ENCODE peak calls at places on chromosomes 12 and 14, in six cellular contexts. T is cardiac fibroblast; N is astrocyte of the cerebellum; V is neural progenitor cell; P is CD8-positive, alpha-beta T cell; U is HepG2. L is an unnamed sample.

GRCh38 chr12:10113920-10114319 is 15.1 kb upstream of the CLEC1A start:
- DNase-seq in T (no peak), V (no peak), N (no peak), U (no peak), P (no peak), L (no peak)

GRCh38 chr12:104596876-104597833 is 140.4 kb downstream of the CHST11 start:
- DNase-seq in V (peak; percentile 20), N (no peak), U (no peak), T (no peak), P (no peak), L (no peak)

GRCh38 chr12:92080390-92081285 is 65.0 kb downstream of the BTG1 start:
- DNase-seq in T (peak; percentile 71), V (no peak), U (no peak), N (peak; percentile 45), P (no peak), L (no peak)

GRCh38 chr14:22598099-22598895 is at the start of gene ABHD4:
- DNase-seq in U (peak; percentile 79), P (peak; percentile 38), V (peak; percentile 90), T (peak; percentile 74), N (no peak), L (peak; percentile 72)

GRCh38 chr14:33686218-33686617 is 264.7 kb downstream of the EGLN3 start:
- DNase-seq in V (no peak), T (peak; percentile 27), P (no peak), N (no peak), U (no peak), L (no peak)

GRCh38 chr14:57976701-57977100 is 110.8 kb upstream of the SLC35F4 start:
- DNase-seq in U (no peak), N (no peak), V (no peak), T (no peak), P (no peak), L (no peak)

GRCh38 chr12:100141998-100142850 is 450 bp downstream of the BLTP3B start:
- DNase-seq in N (no peak), V (peak; percentile 85), U (peak; percentile 72), T (peak; percentile 20), P (peak; percentile 34), L (no peak)

GRCh38 chr12:46560078-46560477 is 187.5 kb upstream of the SLC38A2 start:
- DNase-seq in U (peak; percentile 15), N (no peak), V (no peak), P (no peak), T (no peak), L (no peak)

GRCh38 chr12:6773662-6774351 is 1.5 kb downstream of the LAG3 start:
- DNase-seq in U (no peak), P (no peak), N (no peak), T (no peak), V (peak; percentile 66), L (no peak)

GRCh38 chr12:25903603-25904245 is 54.8 kb upstream of the RASSF8 start:
- DNase-seq in N (no peak), T (no peak), U (no peak), V (no peak), P (no peak), L (no peak)

GRCh38 chr12:25983625-25984024 is 25.1 kb downstream of the RASSF8 start:
- DNase-seq in N (no peak), U (no peak), P (no peak), T (no peak), V (no peak), L (no peak)

GRCh38 chr12:108379761-108380160 is 40.6 kb upstream of the CMKLR1 start:
- DNase-seq in T (no peak), N (no peak), P (no peak), U (no peak), V (no peak), L (no peak)

GRCh38 chr12:79737875-79738718 is 47.3 kb upstream of the PAWR start:
- DNase-seq in V (peak; percentile 74), T (peak; percentile 77), N (peak; percentile 61), U (peak; percentile 68), P (no peak), L (no peak)

GRCh38 chr14:103703433-103704385 is 11.5 kb downstream of the XRCC3 start:
- DNase-seq in N (no peak), U (no peak), P (no peak), V (no peak), T (no peak), L (no peak)

GRCh38 chr14:32478027-32478426 is 148.9 kb downstream of the AKAP6 start:
- DNase-seq in P (no peak), U (no peak), T (no peak), V (no peak), N (no peak), L (no peak)

GRCh38 chr12:53532026-53532425 is 24.7 kb upstream of the NPFF start:
- DNase-seq in T (no peak), N (no peak), P (no peak), U (no peak), V (no peak), L (no peak)

GRCh38 chr12:123995023-123995422 is 22.0 kb downstream of the ZNF664 start:
- DNase-seq in T (peak; percentile 71), V (no peak), P (no peak), N (peak; percentile 55), U (no peak), L (no peak)

GRCh38 chr12:66877886-66878285 is 199.0 kb upstream of the GRIP1 start:
- DNase-seq in V (no peak), N (no peak), T (no peak), P (no peak), U (no peak), L (no peak)

GRCh38 chr12:42104087-42104486 is 40.6 kb downstream of the GXYLT1 start:
- DNase-seq in U (no peak), N (no peak), P (no peak), T (no peak), V (no peak), L (no peak)

DNA sequence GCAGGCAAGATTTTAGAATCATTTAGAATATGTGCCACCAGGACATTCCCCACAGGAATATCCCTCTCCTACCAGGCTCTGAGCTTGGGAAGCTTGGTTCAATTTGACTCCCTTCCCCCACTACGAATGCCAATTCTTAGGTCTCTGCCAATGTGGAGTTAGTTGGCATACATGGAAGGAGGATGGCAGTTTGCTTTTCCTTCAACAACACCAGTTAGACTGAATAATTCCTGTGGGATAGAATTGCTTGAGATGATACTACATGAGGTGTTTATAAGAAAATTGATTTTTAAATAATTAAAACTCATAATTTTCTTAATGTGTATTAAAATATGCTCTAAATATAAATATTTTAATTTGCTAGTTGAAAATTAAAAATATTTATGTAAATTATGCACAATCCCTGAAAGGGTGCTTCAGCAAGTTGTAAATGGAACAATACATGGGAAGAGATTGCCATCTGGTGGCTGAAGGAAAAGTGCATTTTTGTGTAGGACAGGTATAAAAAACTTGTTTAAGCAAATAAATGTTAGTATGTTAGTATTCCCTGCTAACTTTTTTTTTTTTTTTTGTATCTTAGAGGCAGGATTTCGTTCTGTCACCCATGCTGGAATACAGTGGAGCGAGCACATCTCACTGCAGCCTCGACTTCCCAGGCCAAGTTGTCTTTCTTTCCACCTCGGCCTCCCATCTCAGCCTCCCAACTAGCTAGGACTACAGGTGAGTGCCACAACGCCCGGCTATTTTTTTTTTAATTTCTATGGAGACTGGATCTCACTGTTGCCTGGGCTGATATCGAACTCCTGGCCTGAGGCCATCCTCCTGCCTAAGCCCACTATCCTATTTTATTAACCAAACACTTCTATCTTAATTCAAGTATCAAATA is 25.8 kb upstream of the STRAP start:
- DNase-seq in N (peak; percentile 60), P (peak; percentile 39), V (peak; percentile 68), U (peak; percentile 63), T (peak; percentile 83), L (no peak)
- TF ChIP-seq CTCF in N (peak; percentile 63), P (peak; percentile 97), V (peak; percentile 88), U (peak; percentile 76), T (peak; percentile 70), L (peak; percentile 76)

DNA sequence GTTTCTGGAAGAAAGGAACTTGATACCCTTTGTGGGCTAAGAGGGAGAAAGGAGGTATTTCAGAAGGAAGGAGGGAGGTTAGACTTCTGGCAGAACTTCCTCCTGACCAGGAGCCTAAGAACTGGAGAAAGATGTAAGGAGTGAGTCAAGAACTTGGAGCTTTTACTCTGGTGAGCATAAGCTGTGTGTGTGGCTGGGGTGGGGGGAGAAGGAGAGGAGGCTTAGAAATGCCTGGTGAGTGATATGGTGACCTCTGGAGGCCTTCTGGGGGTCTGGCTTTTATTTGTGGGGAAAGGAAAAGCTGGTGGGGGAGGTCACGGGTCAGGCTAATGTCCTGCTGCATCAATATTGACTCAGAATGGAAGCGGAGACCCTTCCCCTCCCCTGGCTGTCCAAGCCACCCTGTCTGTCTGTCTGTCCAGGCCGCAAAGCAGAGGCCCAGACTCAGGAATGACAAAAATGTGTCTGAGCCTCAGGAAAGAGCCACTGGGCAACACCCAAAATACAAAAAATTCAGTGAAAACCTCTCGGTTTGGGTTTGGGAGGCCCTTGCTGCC is 4.8 kb downstream of the LRP1 start:
- DNase-seq in U (no peak), T (peak; percentile 63), P (no peak), N (no peak), V (peak; percentile 28), L (no peak)
- TF ChIP-seq CTCF in U (peak; percentile 25), T (no peak), P (no peak), N (no peak), V (no peak), L (no peak)

DNA sequence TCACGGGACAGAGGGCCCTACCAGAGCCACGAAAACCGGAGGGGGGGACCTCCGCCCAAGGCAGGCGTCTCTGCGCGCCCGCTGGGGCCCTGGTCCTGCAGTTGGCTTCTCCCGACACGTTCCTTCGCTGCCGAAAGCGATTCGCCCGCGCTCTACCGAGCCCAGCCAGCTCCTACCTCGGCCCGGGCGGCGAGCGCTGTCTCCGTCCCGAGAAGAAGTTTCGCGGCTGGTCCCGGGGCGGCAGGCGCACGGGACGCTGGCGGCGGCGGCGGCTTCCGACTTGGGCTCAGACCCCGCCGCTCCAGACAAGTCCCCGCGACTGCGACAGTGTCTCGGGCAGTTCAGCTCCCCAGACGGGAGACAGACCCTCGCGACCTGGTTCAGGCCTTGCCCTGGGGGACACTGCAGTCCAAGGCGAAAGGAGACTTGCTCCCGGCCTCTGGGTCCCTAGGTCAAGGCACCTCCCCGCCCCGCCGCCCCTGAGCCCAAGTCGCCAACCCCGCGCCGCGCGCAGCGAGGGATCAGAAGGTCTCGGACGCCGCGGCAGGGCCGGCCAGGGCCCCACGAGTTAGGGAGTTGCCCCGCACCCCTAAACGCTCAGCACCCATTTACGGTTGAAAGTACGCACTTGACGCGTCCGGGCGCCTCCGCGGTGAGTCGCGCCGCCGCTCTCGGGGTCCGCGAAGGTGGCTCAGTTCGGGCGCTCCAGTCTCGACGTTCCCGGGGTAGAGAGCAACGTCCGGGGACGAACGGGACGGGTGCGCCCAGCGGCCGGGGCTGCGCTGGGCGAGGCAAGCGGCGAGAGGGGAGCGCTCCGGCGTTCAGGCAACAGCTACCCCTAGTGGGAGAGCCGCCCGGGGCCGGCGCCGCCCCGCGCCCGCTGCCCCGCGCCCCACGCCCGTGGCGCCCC is 1.4 kb upstream of the DIO3 start:
- DNase-seq in U (no peak), T (peak; percentile 23), N (no peak), P (no peak), V (peak; percentile 84), L (no peak)
- TF ChIP-seq CTCF in U (peak; percentile 43), T (no peak), N (peak; percentile 19), P (no peak), V (peak; percentile 37), L (no peak)

DNA sequence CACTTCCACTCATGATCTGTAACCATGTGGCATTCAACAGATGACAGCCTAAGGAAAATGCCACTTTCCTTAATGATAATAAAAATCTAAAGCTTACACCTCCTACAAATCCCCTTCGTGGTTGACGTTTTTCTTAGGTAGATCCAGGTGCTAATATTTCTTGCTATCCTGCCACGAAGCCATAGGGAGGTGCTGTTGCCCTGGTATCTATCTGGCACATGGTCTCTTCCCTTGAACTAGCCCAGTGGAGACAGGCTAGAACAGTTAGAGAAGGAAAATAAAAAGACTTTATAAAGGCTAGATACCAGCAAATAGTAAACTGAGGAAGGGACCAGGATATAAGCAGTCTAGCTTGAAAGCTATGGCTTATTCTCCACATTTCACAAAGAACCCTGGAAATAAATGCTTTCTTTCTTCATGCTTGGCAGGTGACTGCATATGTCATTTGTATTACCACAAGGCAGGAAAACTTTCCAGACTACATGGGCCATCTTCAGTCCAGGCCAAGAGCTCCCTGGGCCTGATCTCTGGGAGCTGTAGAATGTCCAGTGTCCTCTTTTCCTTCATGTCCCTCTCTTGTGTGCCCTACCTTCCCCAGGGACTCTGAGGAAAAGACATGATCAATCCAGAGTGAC is 15.3 kb downstream of the SPIC start:
- DNase-seq in T (no peak), U (peak; percentile 61), N (no peak), P (no peak), V (peak; percentile 53), L (no peak)
- TF ChIP-seq CTCF in T (no peak), U (peak; percentile 80), N (no peak), P (no peak), V (peak; percentile 63), L (no peak)